ENCODE peak calls at places on chromosomes 13 and 19, in six cellular contexts. J is neural progenitor cell, X is HFFc6, R is body of pancreas, N is neural crest cell, A is A549. Q is an unnamed sample.
A peak's percentile ranks its signal among the peaks of the same experiment; 100 is the strongest.

GRCh38 chr13:33744589-33745369 is 73.2 kb upstream of the RFC3 start:
- DNase-seq in A (no peak), N (no peak), X (peak; percentile 28), R (peak; percentile 72), J (no peak), Q (no peak)

GRCh38 chr13:40181203-40181845 is 485.1 kb downstream of the FOXO1 start:
- DNase-seq in R (peak; percentile 74), X (no peak), N (no peak), A (no peak), J (no peak), Q (no peak)

GRCh38 chr13:20473139-20473538 is 52.5 kb downstream of the CRYL1 start:
- DNase-seq in J (no peak), R (no peak), N (no peak), X (no peak), A (no peak), Q (no peak)

GRCh38 chr13:86906458-86906857 is 764.7 kb upstream of the SLITRK5 start:
- DNase-seq in N (no peak), A (no peak), J (no peak), R (no peak), X (no peak), Q (no peak)

GRCh38 chr19:38433268-38433733 is at the start of gene RYR1:
- DNase-seq in J (peak; percentile 95), R (peak; percentile 38), A (peak; percentile 95), X (no peak), N (peak; percentile 56), Q (peak; percentile 88)

GRCh38 chr19:49567722-49568454 is 12.5 kb downstream of the NOSIP start:
- DNase-seq in X (no peak), A (no peak), J (no peak), R (no peak), N (no peak), Q (no peak)

GRCh38 chr19:2101417-2102335 is 5.0 kb downstream of the IZUMO4 start:
- DNase-seq in J (no peak), R (no peak), A (no peak), N (no peak), X (no peak), Q (no peak)

GRCh38 chr13:43963726-43964125 is 84.0 kb downstream of the LACC1 start:
- DNase-seq in N (no peak), X (no peak), A (no peak), R (no peak), J (peak; percentile 22), Q (no peak)

GRCh38 chr13:78658630-78659449 is at the start of gene OBI1:
- DNase-seq in R (peak; percentile 89), X (peak; percentile 86), A (peak; percentile 48), N (peak; percentile 76), J (peak; percentile 87), Q (peak; percentile 83)

GRCh38 chr19:30630289-30631034 is 258.3 kb downstream of the ZNF536 start:
- DNase-seq in J (no peak), A (no peak), R (no peak), X (no peak), N (no peak), Q (no peak)

GRCh38 chr19:16268676-16269319 is 55.8 kb upstream of the KLF2 start:
- DNase-seq in J (no peak), X (no peak), N (no peak), A (no peak), R (no peak), Q (no peak)

GRCh38 chr13:79503069-79503468 is 22.1 kb downstream of the NDFIP2 start:
- DNase-seq in N (no peak), R (no peak), X (no peak), J (no peak), A (no peak), Q (no peak)

GRCh38 chr13:47211106-47211505 is 314.3 kb upstream of the HTR2A start:
- DNase-seq in X (no peak), N (no peak), J (no peak), R (no peak), A (no peak), Q (no peak)

GRCh38 chr19:46386996-46387712 is 26.2 kb downstream of the CCDC8 start:
- DNase-seq in N (no peak), X (no peak), R (peak; percentile 8), A (no peak), J (no peak), Q (no peak)

GRCh38 chr13:41785402-41786142 is 175.3 kb downstream of the VWA8 start:
- DNase-seq in R (no peak), J (no peak), A (no peak), N (no peak), X (no peak), Q (no peak)

GRCh38 chr19:39192846-39193245 is 3.9 kb upstream of the NCCRP1 start:
- DNase-seq in A (no peak), N (no peak), X (no peak), R (no peak), J (no peak), Q (no peak)

GRCh38 chr19:887072-887471 is 5.9 kb downstream of the MED16 start:
- DNase-seq in A (no peak), X (peak; percentile 37), R (peak; percentile 48), N (no peak), J (no peak), Q (peak; percentile 39)

GRCh38 chr19:10222201-10222890 is 8.8 kb downstream of the S1PR2 start:
- DNase-seq in R (no peak), J (no peak), N (no peak), X (no peak), A (no peak), Q (no peak)

GRCh38 chr19:12628040-12629022 is 17.6 kb downstream of the ZNF791 start:
- DNase-seq in A (no peak), X (peak; percentile 32), R (no peak), N (no peak), J (no peak), Q (no peak)

GRCh38 chr19:49119411-49120324 is at the start of gene PPFIA3:
- DNase-seq in A (no peak), X (peak; percentile 54), R (peak; percentile 91), J (peak; percentile 93), N (peak; percentile 55), Q (peak; percentile 85)

GRCh38 chr13:76976488-76976887 is 15.4 kb upstream of the CLN5 start:
- DNase-seq in R (no peak), N (no peak), J (no peak), A (no peak), X (peak; percentile 30), Q (no peak)

GRCh38 chr13:42478531-42479156 is 95.3 kb upstream of the TNFSF11 start:
- DNase-seq in X (peak; percentile 28), A (peak; percentile 2), J (peak; percentile 27), N (no peak), R (no peak), Q (no peak)

GRCh38 chr19:11168568-11168967 is 13.0 kb upstream of the SPC24 start:
- DNase-seq in A (peak; percentile 49), N (no peak), R (no peak), J (no peak), X (peak; percentile 99), Q (no peak)

GRCh38 chr13:79455331-79455730 is 25.6 kb upstream of the NDFIP2 start:
- DNase-seq in N (no peak), X (peak; percentile 82), A (no peak), J (no peak), R (no peak), Q (no peak)

GRCh38 chr19:1270168-1270853 is 1.2 kb downstream of the CIRBP start:
- DNase-seq in N (no peak), A (no peak), X (no peak), R (peak; percentile 60), J (no peak), Q (no peak)

GRCh38 chr13:27730191-27730590 is 62.1 kb upstream of the GSX1 start:
- DNase-seq in J (no peak), R (no peak), X (no peak), N (no peak), A (no peak), Q (no peak)

GRCh38 chr19:14517840-14518505 is at the start of gene DNAJB1:
- DNase-seq in N (no peak), X (peak; percentile 70), R (peak; percentile 82), A (peak; percentile 75), J (peak; percentile 79), Q (peak; percentile 72)

GRCh38 chr13:85236431-85236830 is 562.8 kb downstream of the SLITRK6 start:
- DNase-seq in X (peak; percentile 12), R (no peak), N (no peak), J (no peak), A (no peak), Q (no peak)

GRCh38 chr19:33197591-33198000 is 3.5 kb downstream of the LRP3 start:
- DNase-seq in J (no peak), R (no peak), X (no peak), A (no peak), N (no peak), Q (no peak)

GRCh38 chr13:44618326-44618725 is 42.2 kb upstream of the TSC22D1 start:
- DNase-seq in J (no peak), R (no peak), X (no peak), A (no peak), N (no peak), Q (no peak)

GRCh38 chr19:30026933-30027332 is 84.9 kb downstream of the URI1 start:
- DNase-seq in A (no peak), X (no peak), N (no peak), R (no peak), J (no peak), Q (no peak)

GRCh38 chr13:54150851-54151250 is 1122.2 kb downstream of the OLFM4 start:
- DNase-seq in A (no peak), R (no peak), J (peak; percentile 39), N (no peak), X (no peak), Q (no peak)

GRCh38 chr13:44026194-44026593 is 146.5 kb downstream of the LACC1 start:
- DNase-seq in R (no peak), J (no peak), N (no peak), X (no peak), A (no peak), Q (no peak)

GRCh38 chr13:60169239-60170031 is 5.7 kb upstream of the DIAPH3 start:
- DNase-seq in A (no peak), N (no peak), X (no peak), R (no peak), J (no peak), Q (no peak)
- TF ChIP-seq CTCF in A (no peak), N (peak; percentile 22), X (peak; percentile 52), R (no peak), J (no peak), Q (no peak)

GRCh38 chr19:4206818-4207484 is 22.4 kb upstream of the EBI3 start:
- DNase-seq in X (peak; percentile 49), N (no peak), A (peak; percentile 65), J (no peak), R (no peak), Q (no peak)
- TF ChIP-seq CTCF in X (peak; percentile 73), N (peak; percentile 17), A (peak; percentile 60), J (peak; percentile 21), R (no peak), Q (no peak)

GRCh38 chr19:6126335-6126974 is 9.0 kb upstream of the ACSBG2 start:
- DNase-seq in J (peak; percentile 55), X (peak; percentile 58), N (no peak), R (no peak), A (peak; percentile 62), Q (no peak)
- TF ChIP-seq CTCF in J (peak; percentile 45), X (peak; percentile 53), N (peak; percentile 52), R (peak; percentile 28), A (peak; percentile 55), Q (no peak)

DNA sequence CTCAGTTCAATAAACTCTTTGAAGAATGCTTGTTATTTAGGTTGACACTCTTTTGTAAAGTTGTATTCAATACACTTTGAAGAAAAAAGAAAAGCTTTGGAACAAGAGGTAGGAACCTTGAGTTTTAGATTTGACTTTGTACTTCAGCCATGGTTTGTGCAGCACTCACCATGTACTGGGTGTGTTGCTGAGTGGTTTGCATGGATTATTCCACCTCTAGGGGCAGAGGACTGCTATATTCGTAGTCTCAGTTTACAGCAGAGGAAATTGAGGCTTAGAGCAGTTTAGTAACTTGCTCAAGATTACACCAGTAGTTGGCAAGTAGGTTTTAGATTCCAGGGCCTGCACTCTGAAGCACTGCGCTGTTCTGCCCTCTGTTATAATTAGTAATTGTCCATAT is 68.8 kb downstream of the DNAJC3 start:
- DNase-seq in N (no peak), J (no peak), A (no peak), X (no peak), R (no peak), Q (no peak)
- TF ChIP-seq CTCF in N (peak; percentile 36), J (peak; percentile 32), A (no peak), X (peak; percentile 16), R (no peak), Q (no peak)